ENCODE peak calls at places on chromosome 9, in nine cellular contexts. One of them, this sample, is unnamed.

GRCh38 chr9:21558079-21558478 is 76.0 kb upstream of the IFNE start:
- DNase-seq in spleen: no peak
- DNase-seq in heart left ventricle: no peak
- DNase-seq in body of pancreas: no peak
- DNase-seq in A549: no peak
- DNase-seq in breast epithelium: no peak
- DNase-seq in tibial nerve: no peak
- DNase-seq in Peyer's patch: no peak
- DNase-seq in sigmoid colon: no peak
- DNase-seq in this sample: no peak

GRCh38 chr9:110197330-110198187 is 10.4 kb downstream of the C9orf152 start:
- DNase-seq in sigmoid colon: no peak
- DNase-seq in tibial nerve: no peak
- DNase-seq in heart left ventricle: no peak
- DNase-seq in spleen: no peak
- DNase-seq in Peyer's patch: no peak
- DNase-seq in body of pancreas: no peak
- DNase-seq in breast epithelium: no peak
- DNase-seq in A549: peak
- DNase-seq in this sample: no peak

GRCh38 chr9:36566813-36567217 is 5.9 kb upstream of the MELK start:
- DNase-seq in tibial nerve: no peak
- DNase-seq in A549: peak
- DNase-seq in sigmoid colon: peak
- DNase-seq in heart left ventricle: peak
- DNase-seq in spleen: peak
- DNase-seq in body of pancreas: peak
- DNase-seq in Peyer's patch: no peak
- DNase-seq in breast epithelium: peak
- DNase-seq in this sample: peak

GRCh38 chr9:129436751-129437625 is 183.9 kb downstream of the C9orf50 start:
- DNase-seq in A549: no peak
- DNase-seq in breast epithelium: peak
- DNase-seq in heart left ventricle: peak
- DNase-seq in sigmoid colon: peak
- DNase-seq in tibial nerve: peak
- DNase-seq in spleen: no peak
- DNase-seq in Peyer's patch: peak
- DNase-seq in body of pancreas: peak
- DNase-seq in this sample: peak

GRCh38 chr9:15059003-15059402 is 148.8 kb upstream of the FREM1 start:
- DNase-seq in tibial nerve: no peak
- DNase-seq in A549: no peak
- DNase-seq in spleen: no peak
- DNase-seq in sigmoid colon: no peak
- DNase-seq in breast epithelium: no peak
- DNase-seq in body of pancreas: no peak
- DNase-seq in heart left ventricle: no peak
- DNase-seq in Peyer's patch: no peak
- DNase-seq in this sample: no peak

GRCh38 chr9:91896513-91897121 is 53.4 kb downstream of the ROR2 start:
- DNase-seq in tibial nerve: no peak
- DNase-seq in heart left ventricle: peak
- DNase-seq in Peyer's patch: no peak
- DNase-seq in A549: no peak
- DNase-seq in sigmoid colon: peak
- DNase-seq in breast epithelium: no peak
- DNase-seq in body of pancreas: peak
- DNase-seq in spleen: peak
- DNase-seq in this sample: no peak

GRCh38 chr9:76613150-76613781 is 151.0 kb upstream of the PCA3 start:
- DNase-seq in body of pancreas: no peak
- DNase-seq in spleen: no peak
- DNase-seq in A549: no peak
- DNase-seq in sigmoid colon: no peak
- DNase-seq in tibial nerve: no peak
- DNase-seq in breast epithelium: no peak
- DNase-seq in Peyer's patch: no peak
- DNase-seq in heart left ventricle: no peak
- DNase-seq in this sample: no peak

GRCh38 chr9:89702401-89702800 is 97.6 kb downstream of the GADD45G start:
- DNase-seq in sigmoid colon: no peak
- DNase-seq in spleen: no peak
- DNase-seq in body of pancreas: no peak
- DNase-seq in A549: no peak
- DNase-seq in tibial nerve: no peak
- DNase-seq in breast epithelium: no peak
- DNase-seq in Peyer's patch: no peak
- DNase-seq in heart left ventricle: no peak
- DNase-seq in this sample: no peak

GRCh38 chr9:106929471-106930198 is 66.7 kb downstream of the ZNF462 start:
- DNase-seq in body of pancreas: no peak
- DNase-seq in Peyer's patch: no peak
- DNase-seq in heart left ventricle: peak
- DNase-seq in tibial nerve: no peak
- DNase-seq in spleen: no peak
- DNase-seq in A549: no peak
- DNase-seq in sigmoid colon: no peak
- DNase-seq in breast epithelium: no peak
- DNase-seq in this sample: no peak

GRCh38 chr9:110744753-110745522 is 76.3 kb downstream of the MUSK start:
- DNase-seq in tibial nerve: peak
- DNase-seq in body of pancreas: peak
- DNase-seq in sigmoid colon: peak
- DNase-seq in heart left ventricle: no peak
- DNase-seq in spleen: no peak
- DNase-seq in A549: peak
- DNase-seq in breast epithelium: no peak
- DNase-seq in Peyer's patch: no peak
- DNase-seq in this sample: peak

GRCh38 chr9:71037521-71037920 is 83.9 kb downstream of the TRPM3 start:
- DNase-seq in heart left ventricle: no peak
- DNase-seq in body of pancreas: no peak
- DNase-seq in breast epithelium: no peak
- DNase-seq in tibial nerve: no peak
- DNase-seq in Peyer's patch: no peak
- DNase-seq in sigmoid colon: no peak
- DNase-seq in A549: no peak
- DNase-seq in spleen: no peak
- DNase-seq in this sample: no peak

GRCh38 chr9:116320180-116320799 is 166.7 kb downstream of the PAPPA start:
- DNase-seq in heart left ventricle: peak
- DNase-seq in tibial nerve: no peak
- DNase-seq in sigmoid colon: no peak
- DNase-seq in breast epithelium: no peak
- DNase-seq in spleen: no peak
- DNase-seq in body of pancreas: no peak
- DNase-seq in A549: no peak
- DNase-seq in Peyer's patch: no peak
- DNase-seq in this sample: peak

GRCh38 chr9:28443461-28443860 is 870.2 kb upstream of the C9orf72 start:
- DNase-seq in A549: no peak
- DNase-seq in heart left ventricle: no peak
- DNase-seq in spleen: peak
- DNase-seq in Peyer's patch: no peak
- DNase-seq in breast epithelium: no peak
- DNase-seq in tibial nerve: no peak
- DNase-seq in sigmoid colon: no peak
- DNase-seq in body of pancreas: no peak
- DNase-seq in this sample: no peak

GRCh38 chr9:37325778-37326177 is 96.7 kb upstream of the GRHPR start:
- DNase-seq in A549: no peak
- DNase-seq in body of pancreas: no peak
- DNase-seq in tibial nerve: no peak
- DNase-seq in heart left ventricle: no peak
- DNase-seq in spleen: no peak
- DNase-seq in Peyer's patch: no peak
- DNase-seq in breast epithelium: no peak
- DNase-seq in sigmoid colon: no peak
- DNase-seq in this sample: no peak

GRCh38 chr9:133803028-133803585 is 65.0 kb upstream of the SARDH start:
- DNase-seq in Peyer's patch: no peak
- DNase-seq in heart left ventricle: no peak
- DNase-seq in breast epithelium: no peak
- DNase-seq in sigmoid colon: no peak
- DNase-seq in body of pancreas: no peak
- DNase-seq in tibial nerve: no peak
- DNase-seq in A549: no peak
- DNase-seq in spleen: no peak
- DNase-seq in this sample: no peak

GRCh38 chr9:94554078-94554438 is 825 bp upstream of the PCAT7 start:
- DNase-seq in Peyer's patch: no peak
- DNase-seq in breast epithelium: no peak
- DNase-seq in heart left ventricle: no peak
- DNase-seq in tibial nerve: no peak
- DNase-seq in body of pancreas: no peak
- DNase-seq in A549: no peak
- DNase-seq in spleen: no peak
- DNase-seq in sigmoid colon: no peak
- DNase-seq in this sample: no peak

GRCh38 chr9:94560237-94560636 is 5.4 kb downstream of the PCAT7 start:
- DNase-seq in sigmoid colon: no peak
- DNase-seq in Peyer's patch: no peak
- DNase-seq in breast epithelium: no peak
- DNase-seq in heart left ventricle: no peak
- DNase-seq in spleen: no peak
- DNase-seq in tibial nerve: no peak
- DNase-seq in A549: no peak
- DNase-seq in body of pancreas: no peak
- DNase-seq in this sample: no peak

GRCh38 chr9:94553029-94553938 is 1.6 kb upstream of the PCAT7 start:
- DNase-seq in spleen: no peak
- DNase-seq in tibial nerve: no peak
- DNase-seq in sigmoid colon: no peak
- DNase-seq in heart left ventricle: no peak
- DNase-seq in body of pancreas: peak
- DNase-seq in Peyer's patch: peak
- DNase-seq in A549: peak
- DNase-seq in breast epithelium: no peak
- DNase-seq in this sample: peak

GRCh38 chr9:94554439-94555331 is at the start of gene PCAT7:
- DNase-seq in A549: peak
- DNase-seq in tibial nerve: no peak
- DNase-seq in Peyer's patch: peak
- DNase-seq in spleen: no peak
- DNase-seq in body of pancreas: peak
- DNase-seq in heart left ventricle: no peak
- DNase-seq in breast epithelium: peak
- DNase-seq in sigmoid colon: no peak
- DNase-seq in this sample: peak
- TF ChIP-seq POLR2A in A549: peak
- TF ChIP-seq POLR2A in tibial nerve: no peak
- TF ChIP-seq POLR2A in Peyer's patch: peak
- TF ChIP-seq POLR2A in spleen: no peak
- TF ChIP-seq POLR2A in body of pancreas: no peak
- TF ChIP-seq POLR2A in heart left ventricle: no peak
- TF ChIP-seq POLR2A in breast epithelium: no peak
- TF ChIP-seq POLR2A in sigmoid colon: no peak
- TF ChIP-seq POLR2A in this sample: no peak

DNA sequence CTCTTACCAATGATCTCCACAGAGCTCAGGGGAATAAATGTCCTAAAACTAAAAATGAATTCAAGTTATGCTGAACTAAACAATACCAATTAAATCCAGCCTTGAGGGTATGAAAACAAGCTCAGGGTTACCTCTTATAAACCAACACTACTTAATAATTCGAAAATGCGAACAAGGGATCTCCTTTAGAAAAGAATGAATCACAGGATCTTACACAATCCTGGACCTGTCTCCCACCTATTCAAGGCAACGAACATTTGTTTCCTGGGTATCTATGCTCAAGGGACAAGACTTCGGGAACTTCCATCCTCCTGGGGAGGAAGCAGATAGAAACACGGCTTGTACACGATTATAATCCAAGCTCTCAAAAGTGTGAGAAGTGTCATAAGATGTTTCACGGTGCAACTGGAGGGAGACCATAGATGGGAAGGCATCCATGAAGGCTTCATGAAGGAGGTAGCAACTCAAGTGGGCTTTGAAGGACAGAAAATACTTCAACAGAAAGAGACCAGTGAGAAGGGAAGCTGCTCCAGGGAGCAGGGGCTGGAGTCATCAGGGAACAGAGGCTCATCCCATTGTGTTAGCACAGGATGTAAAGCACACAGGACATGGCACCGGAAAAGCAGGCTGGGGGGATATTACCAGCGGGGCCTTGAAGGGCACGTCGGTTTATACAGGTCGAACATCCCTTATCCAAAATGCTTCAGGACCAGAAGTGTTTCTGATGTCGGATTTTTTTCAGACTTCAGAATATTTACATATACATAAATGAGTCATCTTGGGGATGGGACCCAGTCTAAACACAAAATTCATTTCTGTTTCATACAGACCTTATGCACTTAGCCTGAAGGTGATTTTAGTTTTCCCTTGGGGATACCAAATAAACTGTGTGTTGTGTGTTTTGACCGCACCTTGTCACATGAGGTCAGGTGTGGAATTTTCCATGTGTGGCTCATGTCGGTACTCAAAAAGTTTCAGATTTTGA is 87.4 kb downstream of the TLE1 start:
- DNase-seq in tibial nerve: no peak
- DNase-seq in spleen: no peak
- DNase-seq in breast epithelium: peak
- DNase-seq in A549: peak
- DNase-seq in Peyer's patch: no peak
- DNase-seq in sigmoid colon: no peak
- DNase-seq in body of pancreas: no peak
- DNase-seq in heart left ventricle: no peak
- DNase-seq in this sample: no peak
- H3K27ac ChIP-seq in tibial nerve: peak
- H3K27ac ChIP-seq in spleen: no peak
- H3K27ac ChIP-seq in breast epithelium: peak
- H3K27ac ChIP-seq in A549: peak
- H3K27ac ChIP-seq in Peyer's patch: no peak
- H3K27ac ChIP-seq in sigmoid colon: peak
- H3K27ac ChIP-seq in body of pancreas: no peak
- H3K27ac ChIP-seq in heart left ventricle: peak
- H3K27ac ChIP-seq in this sample: no peak

DNA sequence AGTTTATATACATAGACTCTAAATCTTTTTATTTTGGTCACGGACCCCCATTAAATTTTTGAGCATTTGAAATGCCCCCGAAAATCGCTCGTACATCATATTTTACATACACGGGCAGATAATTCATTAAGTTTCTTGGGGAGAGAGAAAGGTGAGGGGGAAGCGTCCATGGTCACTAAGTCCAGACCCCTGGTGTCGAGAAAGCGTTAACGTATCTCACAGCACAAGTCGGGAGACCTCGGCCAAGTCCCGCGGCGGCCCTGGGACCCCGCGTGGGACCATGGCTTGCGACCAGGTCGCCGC is 794 bp downstream of the PTBP3 start:
- DNase-seq in Peyer's patch: no peak
- DNase-seq in heart left ventricle: no peak
- DNase-seq in tibial nerve: no peak
- DNase-seq in sigmoid colon: no peak
- DNase-seq in body of pancreas: no peak
- DNase-seq in spleen: no peak
- DNase-seq in breast epithelium: no peak
- DNase-seq in A549: no peak
- DNase-seq in this sample: no peak
- TF ChIP-seq CTCF in Peyer's patch: peak
- TF ChIP-seq CTCF in heart left ventricle: peak
- TF ChIP-seq CTCF in tibial nerve: no peak
- TF ChIP-seq CTCF in sigmoid colon: peak
- TF ChIP-seq CTCF in body of pancreas: no peak
- TF ChIP-seq CTCF in spleen: no peak
- TF ChIP-seq CTCF in breast epithelium: no peak
- TF ChIP-seq CTCF in A549: no peak
- TF ChIP-seq CTCF in this sample: no peak

GRCh38 chr9:33354651-33355211 is 47.6 kb downstream of the AQP7 start:
- DNase-seq in body of pancreas: no peak
- DNase-seq in breast epithelium: no peak
- DNase-seq in spleen: no peak
- DNase-seq in tibial nerve: no peak
- DNase-seq in Peyer's patch: no peak
- DNase-seq in A549: no peak
- DNase-seq in heart left ventricle: no peak
- DNase-seq in sigmoid colon: no peak
- DNase-seq in this sample: peak
- TF ChIP-seq POLR2A in body of pancreas: no peak
- TF ChIP-seq POLR2A in breast epithelium: no peak
- TF ChIP-seq POLR2A in spleen: no peak
- TF ChIP-seq POLR2A in tibial nerve: no peak
- TF ChIP-seq POLR2A in Peyer's patch: no peak
- TF ChIP-seq POLR2A in A549: no peak
- TF ChIP-seq POLR2A in heart left ventricle: no peak
- TF ChIP-seq POLR2A in sigmoid colon: no peak
- TF ChIP-seq POLR2A in this sample: no peak